ENCODE peak calls at places on chromosomes 1 and 21, in six cellular contexts. Z is K562, H is HCT116, R is H1, X is HepG2, B is GM12878. E is an unnamed sample.

GRCh38 chr1:168121314-168122029 is 15.3 kb downstream of the GPR161 start:
- DNase-seq in Z (no peak), H (no peak), R (no peak), X (no peak), B (no peak), E (no peak)

GRCh38 chr1:7616076-7616833 is 154.8 kb upstream of the VAMP3 start:
- DNase-seq in Z (peak), H (no peak), R (no peak), X (peak), B (no peak), E (peak)

GRCh38 chr1:163897401-163898169 is 575.8 kb downstream of the NUF2 start:
- DNase-seq in Z (no peak), H (no peak), R (no peak), X (no peak), B (no peak), E (no peak)

GRCh38 chr1:75426688-75427087 is 184.2 kb downstream of the SLC44A5 start:
- DNase-seq in Z (no peak), H (no peak), R (no peak), X (no peak), B (no peak), E (no peak)

GRCh38 chr1:41330588-41331545 is 30.4 kb upstream of the FOXO6 start:
- DNase-seq in Z (peak), H (peak), R (peak), X (no peak), B (no peak), E (peak)

GRCh38 chr1:150981177-150981804 is 801 bp upstream of the ANXA9 start:
- DNase-seq in Z (no peak), H (no peak), R (peak), X (peak), B (no peak), E (peak)

GRCh38 chr1:100950776-100951175 is 54.9 kb downstream of the SLC30A7 start:
- DNase-seq in Z (no peak), H (no peak), R (no peak), X (no peak), B (no peak), E (peak)

GRCh38 chr1:213564215-213564659 is 423.5 kb upstream of the PROX1 start:
- DNase-seq in Z (peak), H (peak), R (no peak), X (peak), B (no peak), E (peak)

GRCh38 chr1:211236633-211237321 is 22.4 kb upstream of the RCOR3 start:
- DNase-seq in Z (no peak), H (no peak), R (no peak), X (no peak), B (no peak), E (no peak)

GRCh38 chr1:204584699-204585372 is 68.6 kb downstream of the MDM4 start:
- DNase-seq in Z (no peak), H (no peak), R (no peak), X (no peak), B (no peak), E (no peak)

GRCh38 chr21:45575993-45576837 is 34.0 kb upstream of the SLC19A1 start:
- DNase-seq in Z (no peak), H (no peak), R (no peak), X (no peak), B (no peak), E (no peak)

GRCh38 chr21:40053007-40053406 is 185.8 kb downstream of the PCP4 start:
- DNase-seq in Z (no peak), H (no peak), R (no peak), X (no peak), B (no peak), E (no peak)
- TF ChIP-seq YY1 in Z (no peak), H (no peak), R (no peak), X (no peak), B (no peak), E (no peak)

GRCh38 chr1:50422675-50422945 is 633 bp downstream of the DMRTA2 start:
- DNase-seq in Z (no peak), H (no peak), R (no peak), X (no peak), B (no peak), E (no peak)

GRCh38 chr1:50424940-50425375 is 1.7 kb upstream of the DMRTA2 start:
- DNase-seq in Z (no peak), H (no peak), R (no peak), X (no peak), B (no peak), E (no peak)

GRCh38 chr1:50424045-50424939 is 1.0 kb upstream of the DMRTA2 start:
- DNase-seq in Z (no peak), H (no peak), R (no peak), X (no peak), B (no peak), E (no peak)

GRCh38 chr1:50422946-50423669 is at the start of gene DMRTA2:
- DNase-seq in Z (no peak), H (no peak), R (no peak), X (no peak), B (no peak), E (no peak)

DNA sequence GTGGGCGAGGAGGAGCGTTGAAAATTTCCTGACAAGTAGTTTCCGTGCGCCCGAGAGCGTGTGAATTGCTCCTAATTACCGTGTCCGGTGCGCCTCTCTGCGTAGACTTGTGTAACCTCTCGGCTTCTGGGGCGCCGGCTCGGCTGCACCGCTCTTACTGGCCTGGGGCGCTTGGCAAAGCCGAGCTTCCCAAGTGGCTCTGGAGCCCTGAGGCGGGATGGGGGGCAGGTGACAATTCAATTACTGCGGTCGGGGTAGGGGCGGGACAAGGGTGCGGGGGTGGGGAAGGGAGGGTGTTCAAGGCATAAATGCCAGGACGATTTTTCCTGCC is 392 bp upstream of the DMRTA2 start:
- DNase-seq in Z (no peak), H (no peak), R (no peak), X (no peak), B (no peak), E (no peak)
- H3K9ac ChIP-seq in Z (no peak), H (no peak), R (no peak), X (no peak), B (no peak), E (no peak)

DNA sequence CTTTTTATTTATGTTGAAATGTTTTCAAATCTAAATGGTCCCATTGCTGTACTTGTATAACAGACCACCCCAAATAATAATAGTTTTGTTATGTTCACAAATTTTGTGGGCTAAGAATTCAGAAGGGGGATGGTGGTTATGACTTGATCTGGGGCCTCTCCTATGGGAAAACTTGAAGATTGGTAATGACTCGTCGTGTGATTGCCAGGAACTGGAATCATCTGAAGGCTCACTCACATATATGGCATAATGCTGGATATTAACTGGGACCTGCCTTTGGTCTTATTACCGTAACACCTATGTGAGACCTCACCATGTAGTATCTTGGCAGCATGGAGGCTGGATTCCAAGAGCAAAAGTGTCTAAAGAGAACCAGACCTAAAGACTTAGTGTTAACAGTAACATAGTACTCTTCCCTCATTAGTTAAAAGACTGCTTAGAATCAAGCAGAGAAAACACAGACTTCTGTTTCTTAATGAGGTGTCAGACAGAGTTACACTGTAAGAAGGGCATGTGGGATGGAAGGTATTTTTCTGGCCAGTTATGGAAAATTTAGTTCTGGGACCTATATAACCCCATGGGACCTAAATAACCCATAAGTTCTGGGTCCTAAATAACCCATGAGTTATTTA is 11.9 kb downstream of the LYPLAL1 start:
- DNase-seq in Z (no peak), H (no peak), R (no peak), X (no peak), B (no peak), E (no peak)
- TF ChIP-seq ZNF274 in Z (no peak), H (no peak), R (no peak), X (no peak), B (no peak), E (no peak)

GRCh38 chr21:27425172-27425571 is 458.3 kb upstream of the ADAMTS5 start:
- DNase-seq in Z (no peak), H (no peak), R (no peak), X (no peak), B (no peak), E (peak)
- TF ChIP-seq YY1 in Z (no peak), H (no peak), R (peak), X (no peak), B (no peak), E (no peak)

GRCh38 chr1:110083453-110084225 is 13.2 kb upstream of the ALX3 start:
- DNase-seq in Z (no peak), H (no peak), R (no peak), X (no peak), B (no peak), E (no peak)
- H3K9ac ChIP-seq in Z (no peak), H (no peak), R (no peak), X (no peak), B (peak), E (peak)

GRCh38 chr1:87333692-87334347 is 5.1 kb downstream of the LMO4 start:
- DNase-seq in Z (no peak), H (no peak), R (no peak), X (no peak), B (no peak), E (no peak)

GRCh38 chr1:87331319-87332269 is 2.9 kb downstream of the LMO4 start:
- DNase-seq in Z (peak), H (peak), R (peak), X (peak), B (no peak), E (peak)

GRCh38 chr1:87336623-87337067 is 8.0 kb downstream of the LMO4 start:
- DNase-seq in Z (no peak), H (no peak), R (no peak), X (no peak), B (no peak), E (no peak)

GRCh38 chr1:87335175-87335992 is 6.7 kb downstream of the LMO4 start:
- DNase-seq in Z (peak), H (no peak), R (no peak), X (peak), B (no peak), E (no peak)

GRCh38 chr1:87334351-87335174 is 5.9 kb downstream of the LMO4 start:
- DNase-seq in Z (peak), H (no peak), R (no peak), X (no peak), B (no peak), E (peak)
- TF ChIP-seq ZNF274 in Z (no peak), H (no peak), R (no peak), X (no peak), B (no peak), E (no peak)

DNA sequence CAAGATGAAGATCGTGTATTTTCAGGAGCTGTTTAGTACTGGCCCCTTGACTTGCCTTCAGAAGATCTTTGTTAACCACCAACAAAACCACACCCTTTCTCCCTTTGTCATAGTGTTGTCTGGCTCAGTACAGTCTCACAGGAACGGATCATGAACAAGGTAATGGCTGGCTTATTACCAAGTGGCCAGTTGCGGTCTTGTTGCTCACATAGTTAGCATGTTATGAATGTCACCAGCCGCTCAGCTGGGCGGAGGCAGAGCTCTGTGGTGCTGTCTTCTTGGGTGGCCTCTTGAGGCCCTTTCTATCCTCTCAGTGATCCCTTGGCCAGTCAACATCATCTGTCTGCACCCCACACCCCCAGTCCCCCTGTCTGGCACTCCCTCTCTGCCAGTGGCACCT is 21.4 kb downstream of the CNIH3 start:
- DNase-seq in Z (no peak), H (no peak), R (no peak), X (no peak), B (no peak), E (no peak)
- TF ChIP-seq YY1 in Z (no peak), H (no peak), R (no peak), X (no peak), B (no peak), E (no peak)